ENCODE peak calls at places on chromosome 6, in ten cellular contexts. Y is lung, X is transverse colon, B is mucosa of descending colon, R is pancreas, S is spleen, W is sigmoid colon, A is PC-3, P is colonic mucosa, K is left lung. F is an unnamed sample.

GRCh38 chr6:170131351-170131750 is 159.5 kb downstream of the DLL1 start:
- DNase-seq in R (no peak), Y (no peak), A (no peak), W (peak; percentile 49), P (no peak), S (peak; percentile 48), X (no peak), K (peak; percentile 61), B (no peak), F (peak; percentile 15)

GRCh38 chr6:77021232-77021631 is 442.1 kb downstream of the HTR1B start:
- DNase-seq in A (no peak), S (no peak), B (no peak), K (no peak), R (no peak), W (no peak), Y (no peak), X (no peak), P (no peak), F (no peak)

GRCh38 chr6:154165488-154165887 is 126.4 kb downstream of the OPRM1 start:
- DNase-seq in B (no peak), X (no peak), K (no peak), R (no peak), A (no peak), Y (no peak), W (no peak), P (no peak), S (no peak), F (no peak)

GRCh38 chr6:41723178-41723935 is 12.1 kb downstream of the TFEB start:
- DNase-seq in A (peak; percentile 47), R (no peak), W (peak; percentile 91), Y (peak; percentile 86), P (peak; percentile 53), B (peak; percentile 89), X (peak; percentile 70), K (peak; percentile 97), S (peak; percentile 96), F (peak; percentile 80)

GRCh38 chr6:42404494-42404893 is 47.2 kb downstream of the TRERF1 start:
- DNase-seq in P (peak; percentile 80), A (peak; percentile 90), S (no peak), R (no peak), X (peak; percentile 69), W (no peak), K (no peak), B (peak; percentile 70), Y (no peak), F (no peak)

GRCh38 chr6:79146426-79146825 is 68.4 kb upstream of the PHIP start:
- DNase-seq in S (no peak), K (no peak), Y (no peak), P (no peak), R (no peak), B (no peak), W (no peak), X (no peak), A (no peak), F (no peak)

GRCh38 chr6:163627274-163628062 is 212.9 kb downstream of the QKI start:
- DNase-seq in A (no peak), X (no peak), S (no peak), K (no peak), P (no peak), Y (no peak), R (no peak), W (no peak), B (no peak), F (peak; percentile 25)

GRCh38 chr6:85997206-85997605 is 354.5 kb upstream of the SYNCRIP start:
- DNase-seq in K (no peak), S (no peak), R (no peak), B (no peak), X (no peak), P (no peak), Y (no peak), W (no peak), A (no peak), F (no peak)

GRCh38 chr6:118810420-118811027 is 83.4 kb upstream of the ASF1A start:
- DNase-seq in W (no peak), P (no peak), A (no peak), R (no peak), X (peak; percentile 42), K (no peak), B (peak; percentile 60), S (peak; percentile 90), Y (no peak), F (no peak)

GRCh38 chr6:107869871-107870270 is 45.8 kb upstream of the SCML4 start:
- DNase-seq in A (no peak), B (no peak), K (no peak), R (no peak), Y (no peak), S (no peak), P (no peak), W (no peak), X (no peak), F (no peak)

GRCh38 chr6:135310291-135310690 is 129.2 kb downstream of the MYB start:
- DNase-seq in K (no peak), Y (no peak), P (no peak), R (no peak), B (no peak), X (no peak), W (no peak), A (no peak), S (no peak), F (no peak)

GRCh38 chr6:73585566-73586415 is 65.0 kb upstream of the EEF1A1 start:
- DNase-seq in X (peak; percentile 47), K (no peak), B (no peak), P (peak; percentile 75), R (peak; percentile 25), A (peak; percentile 72), Y (peak; percentile 45), W (no peak), S (no peak), F (peak; percentile 70)

GRCh38 chr6:91653954-91654843 is 1067.3 kb upstream of the MAP3K7 start:
- DNase-seq in R (no peak), X (no peak), P (no peak), S (no peak), A (no peak), K (no peak), B (no peak), W (no peak), Y (no peak), F (no peak)

GRCh38 chr6:157823001-157823522 is at the start of gene SNX9:
- DNase-seq in A (peak; percentile 69), X (peak; percentile 83), P (peak; percentile 81), K (peak; percentile 94), R (peak; percentile 77), S (peak; percentile 93), B (peak; percentile 88), Y (peak; percentile 49), W (peak; percentile 90), F (peak; percentile 76)

GRCh38 chr6:37317312-37318038 is 36.3 kb upstream of the RNF8 start:
- DNase-seq in R (no peak), X (no peak), B (no peak), A (no peak), S (no peak), W (no peak), Y (no peak), P (no peak), K (no peak), F (no peak)

GRCh38 chr6:142842423-142843261 is 102.3 kb downstream of the HIVEP2 start:
- DNase-seq in Y (no peak), A (peak; percentile 90), S (no peak), B (no peak), P (no peak), W (no peak), K (no peak), R (no peak), X (no peak), F (no peak)
- H3K4me3 ChIP-seq in Y (no peak overlapping the region), A (peak overlapping the region; percentile 54), S (peak overlapping the region; percentile 12), B (no peak overlapping the region), P (no peak overlapping the region), W (no peak overlapping the region), K (peak overlapping the region; percentile 2), R (no peak overlapping the region), X (no peak overlapping the region), F (peak overlapping the region; percentile 13)

GRCh38 chr6:156379946-156380707 is 397.1 kb upstream of the ARID1B start:
- DNase-seq in Y (no peak), B (no peak), X (no peak), P (no peak), W (no peak), A (peak; percentile 49), S (no peak), K (no peak), R (no peak), F (no peak)

GRCh38 chr6:156379392-156379910 is 397.7 kb upstream of the ARID1B start:
- DNase-seq in S (no peak), P (no peak), B (no peak), R (no peak), W (no peak), K (no peak), X (no peak), A (no peak), Y (no peak), F (no peak)

GRCh38 chr6:156383059-156383458 is 394.1 kb upstream of the ARID1B start:
- DNase-seq in Y (no peak), K (no peak), X (no peak), S (no peak), P (no peak), R (no peak), W (no peak), A (no peak), B (no peak), F (no peak)

DNA sequence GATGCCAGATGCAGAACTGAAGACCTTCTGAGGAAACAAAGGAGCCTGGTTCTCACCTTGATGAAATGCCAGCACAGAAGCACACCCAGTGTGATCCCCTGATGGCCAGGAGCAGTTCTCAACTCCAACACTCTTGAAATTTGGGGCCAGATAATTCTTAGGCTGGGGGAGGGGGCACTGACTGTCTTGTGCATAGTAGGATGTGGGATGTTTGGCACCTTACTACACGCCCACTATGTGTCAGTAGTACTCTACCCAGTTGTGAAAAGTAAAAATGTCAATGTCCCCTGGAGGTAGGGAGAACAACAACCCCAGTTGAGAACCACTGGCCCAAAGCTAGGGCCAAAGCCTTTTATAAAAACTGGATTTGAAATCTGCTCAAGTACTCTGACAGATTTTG is 398.3 kb upstream of the ARID1B start:
- DNase-seq in K (no peak), Y (no peak), R (no peak), X (no peak), B (no peak), P (no peak), W (no peak), A (no peak), S (no peak), F (no peak)
- TF ChIP-seq CTCF in K (no peak), Y (no peak), R (no peak), X (no peak), B (no peak), P (no peak), W (no peak), A (no peak), S (no peak), F (no peak)

GRCh38 chr6:6866656-6867390 is 240.9 kb upstream of the RREB1 start:
- DNase-seq in P (no peak), B (no peak), W (no peak), X (no peak), Y (no peak), A (no peak), S (no peak), R (no peak), K (no peak), F (no peak)
- H3K4me1 ChIP-seq in P (no peaks in the 10 kb centered on the region), B (peaks cover 3% of the 10 kb centered on the region), W (no peaks in the 10 kb centered on the region), X (no peaks in the 10 kb centered on the region), Y (no peaks in the 10 kb centered on the region), A (no peaks in the 10 kb centered on the region), S (peaks cover 11% of the 10 kb centered on the region), R (no peaks in the 10 kb centered on the region), K (peaks cover 36% of the 10 kb centered on the region), F (no peaks in the 10 kb centered on the region)

DNA sequence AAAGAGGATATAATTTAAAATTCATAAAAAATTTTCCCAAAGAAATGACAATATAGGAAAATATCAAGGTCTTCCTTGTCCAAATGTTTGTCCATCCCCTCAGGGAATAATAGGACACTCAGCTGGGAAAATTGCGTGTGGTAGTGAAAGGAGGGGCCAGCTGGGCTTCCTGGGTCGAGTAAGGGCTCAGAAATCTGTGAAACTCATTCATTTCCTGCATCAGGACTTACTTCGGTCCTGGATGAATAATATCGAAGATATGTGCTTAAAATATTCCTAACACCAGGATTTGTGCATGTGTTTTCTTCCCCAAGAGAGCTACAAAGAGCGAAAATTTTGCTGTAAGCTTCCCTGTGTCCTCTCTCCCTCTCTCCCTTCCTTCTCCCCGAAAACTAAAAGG is 118.2 kb upstream of the GJE1 start:
- DNase-seq in A (peak; percentile 93), S (no peak), X (no peak), Y (no peak), K (no peak), W (no peak), P (no peak), B (no peak), R (no peak), F (no peak)
- H3K4me3 ChIP-seq in A (peak overlapping the region; percentile 13), S (no peak overlapping the region), X (no peak overlapping the region), Y (no peak overlapping the region), K (no peak overlapping the region), W (no peak overlapping the region), P (no peak overlapping the region), B (no peak overlapping the region), R (no peak overlapping the region), F (no peak overlapping the region)

F was measured in tibial artery.